ENCODE peak calls at places on chromosomes 11 and 22, in eight cellular contexts. A is tibial artery, C is mesenchymal stem cell, T is hepatocyte, P is prostate gland, O is lung, W is IMR-90, K is uterus. V is an unnamed sample.

GRCh38 chr11:125499563-125499962 is 3.5 kb upstream of the FEZ1 start:
- DNase-seq in C (no peak), K (no peak), P (no peak), T (no peak), W (no peak), O (no peak), A (no peak), V (no peak)

GRCh38 chr11:71130106-71130505 is 122.3 kb downstream of the SHANK2 start:
- DNase-seq in A (no peak), K (no peak), C (no peak), P (no peak), W (no peak), T (no peak), O (no peak), V (no peak)

GRCh38 chr11:100560606-100561005 is 126.5 kb upstream of the ARHGAP42 start:
- DNase-seq in K (no peak), A (no peak), P (no peak), C (no peak), T (no peak), O (no peak), W (no peak), V (no peak)

GRCh38 chr11:34859496-34859895 is 56.7 kb downstream of the APIP start:
- DNase-seq in A (no peak), P (no peak), W (no peak), C (peak; percentile 34), O (no peak), K (no peak), T (no peak), V (no peak)

GRCh38 chr11:82183346-82183745 is 550.3 kb downstream of the FAM181B start:
- DNase-seq in A (no peak), O (no peak), C (no peak), T (no peak), W (no peak), K (no peak), P (no peak), V (no peak)

GRCh38 chr11:27319065-27319464 is 44.0 kb downstream of the CCDC34 start:
- DNase-seq in P (no peak), W (peak; percentile 72), K (no peak), T (no peak), C (peak; percentile 48), A (no peak), O (no peak), V (no peak)

GRCh38 chr11:2987881-2988280 is 4.2 kb downstream of the NAP1L4 start:
- DNase-seq in O (no peak), W (no peak), K (no peak), A (no peak), T (no peak), C (no peak), P (no peak), V (no peak)

GRCh38 chr22:31846161-31847115 is 92.6 kb downstream of the DEPDC5 start:
- DNase-seq in P (no peak), A (no peak), T (no peak), C (peak; percentile 96), W (peak; percentile 96), K (no peak), O (no peak), V (no peak)

GRCh38 chr22:50173983-50174355 is 3.4 kb downstream of the PANX2 start:
- DNase-seq in C (no peak), O (no peak), A (no peak), W (no peak), P (no peak), K (no peak), T (no peak), V (no peak)

GRCh38 chr11:9219572-9219971 is 45.6 kb downstream of the DENND5A start:
- DNase-seq in O (no peak), K (peak; percentile 38), P (no peak), A (peak; percentile 25), T (no peak), C (peak; percentile 52), W (peak; percentile 80), V (no peak)

GRCh38 chr11:111441443-111441842 is 62.4 kb upstream of the POU2AF1 start:
- DNase-seq in C (peak; percentile 100), T (peak; percentile 54), A (no peak), K (no peak), W (peak; percentile 99), P (no peak), O (no peak), V (no peak)

GRCh38 chr11:35550374-35551036 is 25.1 kb upstream of the PAMR1 start:
- DNase-seq in O (no peak), C (no peak), P (no peak), T (no peak), A (no peak), W (peak; percentile 55), K (no peak), V (no peak)

GRCh38 chr11:44579172-44579804 is 13.8 kb downstream of the CD82 start:
- DNase-seq in A (no peak), K (no peak), W (no peak), C (no peak), P (no peak), O (no peak), T (no peak), V (peak; percentile 19)

GRCh38 chr11:120122921-120123683 is 14.8 kb downstream of the TRIM29 start:
- DNase-seq in A (no peak), P (no peak), O (no peak), K (no peak), T (no peak), W (no peak), C (no peak), V (no peak)

GRCh38 chr11:70524096-70524922 is 126.0 kb downstream of the CTTN start:
- DNase-seq in O (no peak), W (peak; percentile 18), A (no peak), T (no peak), P (no peak), K (no peak), C (peak; percentile 13), V (peak; percentile 19)

GRCh38 chr22:23892626-23893445 is 1.3 kb upstream of the MIF start:
- DNase-seq in T (no peak), K (no peak), P (no peak), C (no peak), O (no peak), A (no peak), W (no peak), V (no peak)

GRCh38 chr11:27995082-27995481 is 112.9 kb downstream of the KIF18A start:
- DNase-seq in W (peak; percentile 68), C (peak; percentile 58), P (no peak), K (no peak), A (no peak), O (no peak), T (no peak), V (no peak)

GRCh38 chr11:83827940-83828554 is 541.9 kb upstream of the CCDC90B start:
- DNase-seq in C (peak; percentile 61), O (no peak), K (no peak), A (no peak), T (peak; percentile 51), W (peak; percentile 52), P (no peak), V (no peak)

GRCh38 chr22:46067159-46068111 is 82.9 kb upstream of the PPARA start:
- DNase-seq in A (peak; percentile 20), W (no peak), C (no peak), P (no peak), K (peak; percentile 30), T (no peak), O (no peak), V (peak; percentile 51)
- H3K4me3 ChIP-seq in A (peak overlapping the region; percentile 34), W (no peak overlapping the region), C (no peak overlapping the region), P (peak overlapping the region; percentile 13), K (peak overlapping the region; percentile 28), T (no peak overlapping the region), O (no peak overlapping the region), V (peak overlapping the region; percentile 88)

DNA sequence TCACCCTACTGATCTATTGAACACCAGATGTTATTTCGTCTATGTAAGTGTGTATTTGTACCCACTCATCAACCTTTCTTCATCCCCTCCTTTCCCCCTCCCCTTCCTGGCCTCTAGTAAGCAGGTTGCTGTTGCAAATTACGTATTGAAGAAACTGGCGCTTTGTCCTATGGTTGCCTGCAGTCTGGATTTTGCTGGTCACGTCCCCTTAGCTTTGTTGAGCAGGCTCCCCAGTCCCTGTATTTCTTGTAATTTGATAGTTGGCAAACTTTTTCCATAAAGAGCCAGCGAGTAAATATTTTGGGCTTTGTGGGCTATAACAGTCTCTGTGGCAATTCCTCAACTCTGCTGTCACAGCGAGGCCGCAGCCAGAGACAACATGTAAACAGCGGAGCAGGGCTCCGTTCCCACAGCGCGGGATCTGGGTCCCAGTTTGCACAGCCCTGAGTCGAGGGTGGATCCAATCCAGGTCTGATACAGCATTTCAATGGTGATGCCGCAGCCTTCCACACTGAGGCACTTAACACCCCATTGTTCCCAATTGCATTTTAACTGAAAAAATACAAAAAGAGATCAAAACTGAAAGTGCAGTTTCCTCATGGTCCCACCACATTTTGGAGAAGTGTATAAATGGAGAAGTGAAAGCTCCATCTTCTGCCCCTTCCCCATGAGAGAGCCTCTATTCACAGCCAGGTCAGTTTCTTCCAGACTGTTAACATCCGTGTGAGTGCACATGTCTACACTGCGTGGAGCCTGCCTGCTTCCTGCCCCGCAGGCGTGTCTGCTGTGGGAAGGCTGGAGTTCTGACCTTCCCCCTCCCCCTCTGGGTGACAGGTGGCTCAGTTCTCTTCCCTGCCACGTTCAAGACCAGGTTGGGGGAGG is 89.0 kb downstream of the RPS6KA4 start:
- DNase-seq in K (peak; percentile 23), T (peak; percentile 30), O (no peak), A (peak; percentile 70), W (peak; percentile 7), C (peak; percentile 57), P (peak; percentile 74), V (peak; percentile 64)
- H3K4me3 ChIP-seq in K (no peak overlapping the region), T (no peak overlapping the region), O (no peak overlapping the region), A (peak overlapping the region; percentile 35), W (peak overlapping the region; percentile 3), C (no peak overlapping the region), P (no peak overlapping the region), V (peak overlapping the region; percentile 57)

GRCh38 chr11:16474659-16475058 is 118.3 kb upstream of the SOX6 start:
- DNase-seq in A (no peak), K (no peak), P (no peak), O (no peak), T (no peak), W (no peak), C (no peak), V (no peak)

GRCh38 chr11:16468735-16469446 is 112.5 kb upstream of the SOX6 start:
- DNase-seq in W (no peak), O (no peak), P (no peak), C (no peak), T (no peak), K (no peak), A (no peak), V (no peak)

DNA sequence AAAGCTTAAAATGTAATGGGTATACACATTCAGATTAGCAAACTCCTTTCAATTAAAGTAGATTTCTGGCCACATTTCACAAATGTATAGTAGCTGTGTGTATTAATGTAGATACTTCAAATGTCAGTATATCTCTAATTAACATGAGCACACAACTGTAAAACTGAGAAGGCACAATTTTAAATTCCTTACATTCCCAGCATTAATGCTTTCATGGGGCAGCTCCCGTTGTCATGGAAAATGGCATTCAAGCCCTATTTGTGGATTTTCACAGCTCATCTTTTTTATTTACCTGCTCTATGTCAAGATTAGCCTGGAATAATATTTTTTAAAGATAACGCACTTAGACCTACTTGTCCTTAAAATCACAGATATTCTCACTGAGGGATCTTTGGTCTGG is 113.6 kb upstream of the SOX6 start:
- DNase-seq in A (no peak), T (no peak), K (no peak), O (no peak), W (no peak), C (no peak), P (no peak), V (no peak)
- H3K4me3 ChIP-seq in A (no peak overlapping the region), T (no peak overlapping the region), K (no peak overlapping the region), O (no peak overlapping the region), W (no peak overlapping the region), C (no peak overlapping the region), P (no peak overlapping the region), V (no peak overlapping the region)

DNA sequence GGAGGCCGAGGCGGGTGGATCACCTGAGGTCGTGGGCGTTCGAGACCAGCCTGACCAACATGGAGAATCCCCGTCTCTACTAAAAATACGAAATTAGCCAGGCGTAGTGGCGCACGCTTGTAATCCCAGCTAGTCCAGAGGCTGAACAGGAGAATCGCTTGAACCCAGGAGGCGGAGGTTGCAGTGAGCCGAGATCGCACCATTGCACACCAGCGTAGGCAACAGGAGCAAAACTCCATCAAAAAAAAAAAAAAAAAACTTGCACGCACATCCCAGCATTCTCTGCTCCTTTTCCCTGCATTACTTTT is 934 bp upstream of the ATL3 start:
- DNase-seq in P (no peak), W (no peak), C (no peak), T (no peak), K (no peak), O (no peak), A (no peak), V (no peak)
- H3K4me3 ChIP-seq in P (no peak overlapping the region), W (no peak overlapping the region), C (no peak overlapping the region), T (no peak overlapping the region), K (no peak overlapping the region), O (no peak overlapping the region), A (no peak overlapping the region), V (peak overlapping the region; percentile 92)